ENCODE peak calls at places on chromosomes 4 and X, in nine cellular contexts. C is AG10803, J is Calu3, F is WTC11, I is HCT116, G is thyroid gland, N is mesothelial cell of epicardium, A is astrocyte of the spinal cord, P is right lobe of liver. Y is an unnamed sample.

GRCh38 chr4:119489305-119489704 is 139.3 kb downstream of the PDE5A start:
- DNase-seq in C (no peak), J (no peak), F (no peak), I (no peak), G (no peak), N (no peak), A (no peak), P (no peak), Y (no peak)

GRCh38 chr4:183157215-183157614 is 58.2 kb downstream of the WWC2 start:
- DNase-seq in C (no peak), J (no peak), F (no peak), I (no peak), G (no peak), N (no peak), A (no peak), P (no peak), Y (no peak)

GRCh38 chr4:145132521-145133098 is 34.5 kb downstream of the ABCE1 start:
- DNase-seq in C (peak), J (no peak), F (no peak), I (no peak), G (no peak), N (no peak), A (peak), P (no peak), Y (no peak)

GRCh38 chr4:162458051-162458450 is 294.3 kb upstream of the FSTL5 start:
- DNase-seq in C (no peak), J (no peak), F (no peak), I (no peak), G (no peak), N (no peak), A (no peak), P (no peak), Y (no peak)

GRCh38 chr4:153257151-153257620 is 52.9 kb downstream of the TRIM2 start:
- DNase-seq in C (peak), J (no peak), F (peak), I (no peak), G (no peak), N (no peak), A (peak), P (no peak), Y (no peak)

GRCh38 chr4:6840062-6840976 is 57.8 kb downstream of the KIAA0232 start:
- DNase-seq in C (peak), J (no peak), F (no peak), I (no peak), G (no peak), N (no peak), A (peak), P (no peak), Y (no peak)

GRCh38 chr4:15425520-15425919 is 2.3 kb upstream of the C1QTNF7 start:
- DNase-seq in C (no peak), J (no peak), F (no peak), I (no peak), G (no peak), N (no peak), A (no peak), P (no peak), Y (no peak)

GRCh38 chr4:39576268-39576667 is 49.0 kb upstream of the UGDH start:
- DNase-seq in C (peak), J (no peak), F (no peak), I (no peak), G (no peak), N (no peak), A (no peak), P (no peak), Y (no peak)

GRCh38 chr4:3114377-3114776 is 39.9 kb downstream of the HTT start:
- DNase-seq in C (peak), J (no peak), F (no peak), I (no peak), G (no peak), N (no peak), A (no peak), P (no peak), Y (no peak)

GRCh38 chrX:150364347-150365050 is 1.4 kb downstream of the MAMLD1 start:
- DNase-seq in C (no peak), J (peak), F (peak), I (no peak), G (peak), N (no peak), A (peak), P (peak), Y (peak)

GRCh38 chrX:3748052-3748559 is 34.7 kb upstream of the PRKX start:
- DNase-seq in C (no peak), J (no peak), F (no peak), I (no peak), G (no peak), N (no peak), A (no peak), P (no peak), Y (no peak)

GRCh38 chr4:2634014-2634413 is 97.6 kb downstream of the FAM193A start:
- DNase-seq in C (no peak), J (no peak), F (no peak), I (no peak), G (no peak), N (no peak), A (no peak), P (no peak), Y (peak)

GRCh38 chr4:150768492-150768891 is 186.5 kb downstream of the MAB21L2 start:
- DNase-seq in C (no peak), J (no peak), F (no peak), I (no peak), G (no peak), N (no peak), A (peak), P (no peak), Y (no peak)

GRCh38 chr4:140904904-140905303 is 148.7 kb upstream of the TBC1D9 start:
- DNase-seq in C (no peak), J (no peak), F (no peak), I (no peak), G (no peak), N (no peak), A (no peak), P (no peak), Y (no peak)

GRCh38 chrX:67346667-67347066 is 197.2 kb upstream of the AR start:
- DNase-seq in C (no peak), J (no peak), F (no peak), I (no peak), G (no peak), N (no peak), A (no peak), P (peak), Y (no peak)

GRCh38 chrX:130909469-130910136 is 6.6 kb upstream of the ENOX2 start:
- DNase-seq in C (peak), J (no peak), F (no peak), I (no peak), G (no peak), N (no peak), A (peak), P (no peak), Y (no peak)

GRCh38 chrX:153627675-153628111 is 19.3 kb upstream of the DUSP9 start:
- DNase-seq in C (no peak), J (no peak), F (no peak), I (no peak), G (no peak), N (no peak), A (no peak), P (peak), Y (peak)

GRCh38 chrX:41720125-41720780 is 3.7 kb upstream of the GPR82 start:
- DNase-seq in C (no peak), J (no peak), F (no peak), I (no peak), G (peak), N (no peak), A (no peak), P (no peak), Y (no peak)

GRCh38 chr4:155487231-155487630 is 110.5 kb upstream of the MAP9 start:
- DNase-seq in C (no peak), J (no peak), F (no peak), I (no peak), G (no peak), N (no peak), A (no peak), P (no peak), Y (no peak)

GRCh38 chrX:134936542-134936941 is 54.2 kb upstream of the SMIM10 start:
- DNase-seq in C (peak), J (no peak), F (no peak), I (no peak), G (no peak), N (no peak), A (peak), P (no peak), Y (no peak)

GRCh38 chrX:64977830-64978229 is 1.6 kb upstream of the ZC4H2 start:
- DNase-seq in C (no peak), J (no peak), F (no peak), I (no peak), G (no peak), N (no peak), A (no peak), P (no peak), Y (no peak)

GRCh38 chrX:133435544-133436124 is 20.3 kb upstream of the GPC4 start:
- DNase-seq in C (no peak), J (no peak), F (no peak), I (no peak), G (no peak), N (no peak), A (no peak), P (no peak), Y (no peak)

GRCh38 chr4:10529256-10529890 is 72.1 kb upstream of the ZNF518B start:
- DNase-seq in C (no peak), J (no peak), F (no peak), I (peak), G (no peak), N (no peak), A (peak), P (no peak), Y (no peak)

GRCh38 chr4:110902500-110902899 is 279.6 kb upstream of the PITX2 start:
- DNase-seq in C (peak), J (no peak), F (no peak), I (no peak), G (no peak), N (no peak), A (peak), P (no peak), Y (no peak)

GRCh38 chrX:33207056-33207455 is 4.3 kb downstream of the DMD start:
- DNase-seq in C (no peak), J (no peak), F (no peak), I (no peak), G (no peak), N (no peak), A (no peak), P (no peak), Y (no peak)

GRCh38 chr4:30717208-30718020 is 2.8 kb upstream of the PCDH7 start:
- DNase-seq in C (peak), J (peak), F (peak), I (no peak), G (peak), N (peak), A (peak), P (peak), Y (peak)

GRCh38 chr4:75841641-75842520 is 60.4 kb downstream of the PPEF2 start:
- DNase-seq in C (no peak), J (no peak), F (no peak), I (no peak), G (peak), N (no peak), A (peak), P (no peak), Y (no peak)

GRCh38 chr4:5979981-5980380 is 38.2 kb downstream of the C4orf50 start:
- DNase-seq in C (no peak), J (peak), F (peak), I (peak), G (peak), N (no peak), A (no peak), P (no peak), Y (peak)

GRCh38 chr4:140094701-140095420 is 59.1 kb downstream of the MAML3 start:
- DNase-seq in C (no peak), J (no peak), F (peak), I (no peak), G (peak), N (no peak), A (peak), P (peak), Y (peak)

GRCh38 chr4:166435449-166435848 is 562.4 kb downstream of the TLL1 start:
- DNase-seq in C (peak), J (no peak), F (no peak), I (no peak), G (no peak), N (no peak), A (peak), P (no peak), Y (no peak)

GRCh38 chrX:31228415-31228832 is 156.6 kb upstream of the FTHL17 start:
- DNase-seq in C (peak), J (no peak), F (no peak), I (no peak), G (peak), N (no peak), A (peak), P (no peak), Y (no peak)

GRCh38 chrX:140050906-140051305 is 85.6 kb upstream of the CXorf66 start:
- DNase-seq in C (peak), J (no peak), F (no peak), I (no peak), G (no peak), N (no peak), A (peak), P (no peak), Y (no peak)

GRCh38 chrX:41734530-41734929 is 10.5 kb downstream of the GPR82 start:
- DNase-seq in C (peak), J (peak), F (no peak), I (peak), G (no peak), N (no peak), A (no peak), P (no peak), Y (no peak)

GRCh38 chr4:154036856-154037255 is 248.0 kb upstream of the SFRP2 start:
- DNase-seq in C (no peak), J (no peak), F (no peak), I (no peak), G (no peak), N (no peak), A (no peak), P (no peak), Y (no peak)

GRCh38 chrX:46311581-46312120 is 233.6 kb downstream of the ZNF674 start:
- DNase-seq in C (peak), J (no peak), F (no peak), I (no peak), G (no peak), N (no peak), A (no peak), P (no peak), Y (no peak)

GRCh38 chrX:1281511-1281910 is 12.9 kb downstream of the CSF2RA start:
- DNase-seq in C (peak), J (no peak), F (no peak), I (no peak), G (no peak), N (no peak), A (no peak), P (no peak), Y (no peak)

GRCh38 chrX:83535417-83536244 is 27.5 kb downstream of the POU3F4 start:
- DNase-seq in C (no peak), J (no peak), F (no peak), I (no peak), G (no peak), N (no peak), A (peak), P (no peak), Y (no peak)

GRCh38 chrX:73903941-73904340 is 340.9 kb downstream of the CHIC1 start:
- DNase-seq in C (no peak), J (no peak), F (no peak), I (no peak), G (no peak), N (no peak), A (no peak), P (no peak), Y (no peak)

DNA sequence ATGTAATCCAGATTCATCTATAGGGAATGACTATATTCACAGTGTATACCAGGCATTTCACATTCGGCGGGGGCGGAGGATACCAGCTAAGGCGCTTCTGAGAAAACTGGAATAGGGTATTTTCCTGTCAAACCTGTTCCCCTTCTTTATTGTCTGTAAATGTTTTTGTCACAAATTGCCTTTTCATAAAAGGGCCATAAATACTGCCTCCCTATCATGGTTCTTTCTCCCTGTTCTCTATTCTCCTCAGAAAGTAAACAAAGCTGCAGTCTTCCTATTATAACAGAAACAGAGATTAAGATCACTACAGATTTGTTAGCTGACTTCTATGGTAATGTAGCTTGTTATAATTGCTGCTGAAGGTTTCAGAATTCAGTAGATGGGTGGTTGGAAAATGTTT is 32.1 kb downstream of the MID2 start:
- DNase-seq in C (no peak), J (no peak), F (no peak), I (no peak), G (no peak), N (no peak), A (no peak), P (no peak), Y (no peak)
- TF ChIP-seq CTCF in C (no peak), J (no peak), F (no peak), I (no peak), G (no peak), N (no peak), A (no peak), P (no peak), Y (no peak)

GRCh38 chrX:18170910-18171309 is 49.8 kb downstream of the BEND2 start:
- DNase-seq in C (no peak), J (no peak), F (no peak), I (no peak), G (no peak), N (no peak), A (no peak), P (no peak), Y (no peak)

GRCh38 chrX:18160369-18160768 is 60.3 kb downstream of the BEND2 start:
- DNase-seq in C (no peak), J (no peak), F (no peak), I (no peak), G (no peak), N (no peak), A (no peak), P (no peak), Y (no peak)

GRCh38 chrX:18166068-18166467 is 54.6 kb downstream of the BEND2 start:
- DNase-seq in C (no peak), J (no peak), F (no peak), I (no peak), G (no peak), N (no peak), A (no peak), P (no peak), Y (no peak)
- TF ChIP-seq CTCF in C (no peak), J (no peak), F (no peak), I (no peak), G (no peak), N (no peak), A (no peak), P (no peak), Y (no peak)

GRCh38 chr4:84492737-84493091 is 6.4 kb downstream of the NKX6-1 start:
- DNase-seq in C (no peak), J (no peak), F (peak), I (no peak), G (no peak), N (no peak), A (no peak), P (no peak), Y (no peak)
- TF ChIP-seq CTCF in C (no peak), J (no peak), F (no peak), I (no peak), G (no peak), N (no peak), A (no peak), P (no peak), Y (no peak)

GRCh38 chr4:28462766-28463165 is 1602.1 kb downstream of the STIM2 start:
- DNase-seq in C (no peak), J (no peak), F (no peak), I (no peak), G (no peak), N (no peak), A (no peak), P (no peak), Y (no peak)
- TF ChIP-seq CTCF in C (no peak), J (no peak), F (no peak), I (no peak), G (no peak), N (no peak), A (no peak), P (no peak), Y (no peak)

GRCh38 chr4:90120037-90120436 is 7.2 kb upstream of the CCSER1 start:
- DNase-seq in C (no peak), J (no peak), F (no peak), I (no peak), G (no peak), N (no peak), A (no peak), P (no peak), Y (no peak)
- TF ChIP-seq CTCF in C (no peak), J (no peak), F (no peak), I (peak), G (no peak), N (no peak), A (no peak), P (no peak), Y (no peak)

GRCh38 chrX:48852857-48853256 is 17.4 kb upstream of the PCSK1N start:
- DNase-seq in C (no peak), J (no peak), F (no peak), I (no peak), G (no peak), N (no peak), A (no peak), P (no peak), Y (no peak)

DNA sequence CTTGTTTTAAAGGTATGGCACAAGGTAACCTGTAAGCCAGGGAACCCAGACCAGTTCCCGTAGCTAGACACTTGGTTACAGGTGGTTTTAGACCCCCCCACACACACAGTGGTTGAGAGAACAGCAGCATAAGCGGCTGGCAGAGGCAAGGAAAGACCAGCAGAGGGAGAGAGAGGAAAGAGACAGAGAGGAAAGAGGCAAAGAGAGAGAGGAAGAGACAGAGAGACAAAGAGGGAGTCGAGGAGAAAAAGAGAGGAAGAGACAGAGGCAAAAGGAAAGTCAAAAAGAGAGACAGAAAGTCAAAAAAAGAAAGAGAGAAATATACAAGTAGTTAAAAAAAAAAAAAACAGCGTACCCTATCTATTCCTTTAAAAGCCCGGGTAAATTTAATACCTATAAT is 19.5 kb upstream of the PCSK1N start:
- DNase-seq in C (peak), J (peak), F (peak), I (peak), G (no peak), N (no peak), A (no peak), P (no peak), Y (no peak)
- TF ChIP-seq CTCF in C (peak), J (peak), F (no peak), I (peak), G (no peak), N (no peak), A (peak), P (no peak), Y (no peak)

GRCh38 chr4:112514079-112514448 is 1.9 kb downstream of the NEUROG2 start:
- DNase-seq in C (no peak), J (no peak), F (no peak), I (no peak), G (no peak), N (no peak), A (no peak), P (no peak), Y (no peak)
- TF ChIP-seq CTCF in C (no peak), J (no peak), F (no peak), I (no peak), G (no peak), N (no peak), A (no peak), P (no peak), Y (no peak)

Y was measured in upper lobe of right lung.